ENCODE peak calls at places on chromosomes 5 and 9, in six cellular contexts. K, Q, L, B, S and A are unnamed samples.

GRCh38 chr9:79883073-79883645 is 311.4 kb downstream of the TLE4 start:
- DNase-seq in K (no peak), B (no peak), S (no peak), Q (no peak), L (no peak), A (no peak)

GRCh38 chr5:118937393-118938061 is 50.8 kb downstream of the DTWD2 start:
- DNase-seq in Q (peak; percentile 43), S (no peak), L (no peak), B (peak; percentile 5), K (no peak), A (no peak)

GRCh38 chr9:100595391-100596199 is 17.7 kb downstream of the CAVIN4 start:
- DNase-seq in L (no peak), Q (peak; percentile 39), K (peak; percentile 74), B (no peak), S (no peak), A (no peak)

GRCh38 chr5:91443761-91444467 is 60.8 kb upstream of the ARRDC3 start:
- DNase-seq in B (no peak), K (no peak), L (no peak), Q (no peak), S (no peak), A (no peak)

GRCh38 chr9:77978086-77978781 is 53.4 kb downstream of the GNAQ start:
- DNase-seq in L (no peak), K (peak; percentile 34), S (no peak), B (no peak), Q (no peak), A (no peak)

GRCh38 chr5:173825215-173825865 is 62.8 kb upstream of the CPEB4 start:
- DNase-seq in Q (peak; percentile 31), L (no peak), K (peak; percentile 42), B (no peak), S (no peak), A (no peak)

GRCh38 chr5:109994135-109994534 is 304.4 kb downstream of the MAN2A1 start:
- DNase-seq in L (no peak), K (no peak), Q (no peak), B (no peak), S (no peak), A (no peak)

GRCh38 chr9:2021731-2022130 is 6.6 kb downstream of the SMARCA2 start:
- DNase-seq in K (no peak), B (no peak), S (no peak), Q (no peak), L (no peak), A (no peak)

GRCh38 chr9:91711755-91712591 is 238.1 kb downstream of the ROR2 start:
- DNase-seq in Q (no peak), K (peak; percentile 13), S (peak; percentile 70), B (peak; percentile 86), L (no peak), A (peak; percentile 70)

GRCh38 chr5:45454114-45454513 is 242.1 kb downstream of the HCN1 start:
- DNase-seq in K (no peak), Q (no peak), S (no peak), L (no peak), B (no peak), A (no peak)

GRCh38 chr9:100575765-100576368 is 2.0 kb upstream of the CAVIN4 start:
- DNase-seq in S (no peak), K (no peak), Q (no peak), B (no peak), L (no peak), A (no peak)

GRCh38 chr5:177256296-177256695 is 47.2 kb downstream of the RAB24 start:
- DNase-seq in Q (no peak), S (no peak), K (no peak), L (no peak), B (no peak), A (no peak)

GRCh38 chr9:123176230-123176629 is 92.2 kb downstream of the STRBP start:
- DNase-seq in L (no peak), S (no peak), K (no peak), B (peak; percentile 12), Q (no peak), A (no peak)

GRCh38 chr9:95876595-95876994 is 1.1 kb downstream of the ERCC6L2 start:
- DNase-seq in Q (peak; percentile 12), K (peak; percentile 45), L (no peak), S (no peak), B (no peak), A (no peak)

GRCh38 chr9:818958-819357 is 22.5 kb upstream of the DMRT1 start:
- DNase-seq in B (no peak), S (no peak), Q (no peak), L (no peak), K (no peak), A (no peak)

GRCh38 chr5:67639311-67639710 is 442.7 kb upstream of the CD180 start:
- DNase-seq in K (no peak), B (no peak), S (no peak), L (no peak), Q (no peak), A (no peak)

GRCh38 chr9:12775373-12775962 is 648 bp downstream of the LURAP1L start:
- DNase-seq in B (no peak), L (no peak), S (no peak), K (no peak), Q (no peak), A (no peak)

GRCh38 chr5:151213803-151214613 is 9.9 kb downstream of the CCDC69 start:
- DNase-seq in K (peak; percentile 95), S (peak; percentile 66), B (peak; percentile 93), Q (peak; percentile 45), L (no peak), A (peak; percentile 87)

GRCh38 chr5:66348387-66349125 is 204.5 kb downstream of the SREK1 start:
- DNase-seq in L (no peak), S (no peak), Q (no peak), B (no peak), K (no peak), A (no peak)

DNA sequence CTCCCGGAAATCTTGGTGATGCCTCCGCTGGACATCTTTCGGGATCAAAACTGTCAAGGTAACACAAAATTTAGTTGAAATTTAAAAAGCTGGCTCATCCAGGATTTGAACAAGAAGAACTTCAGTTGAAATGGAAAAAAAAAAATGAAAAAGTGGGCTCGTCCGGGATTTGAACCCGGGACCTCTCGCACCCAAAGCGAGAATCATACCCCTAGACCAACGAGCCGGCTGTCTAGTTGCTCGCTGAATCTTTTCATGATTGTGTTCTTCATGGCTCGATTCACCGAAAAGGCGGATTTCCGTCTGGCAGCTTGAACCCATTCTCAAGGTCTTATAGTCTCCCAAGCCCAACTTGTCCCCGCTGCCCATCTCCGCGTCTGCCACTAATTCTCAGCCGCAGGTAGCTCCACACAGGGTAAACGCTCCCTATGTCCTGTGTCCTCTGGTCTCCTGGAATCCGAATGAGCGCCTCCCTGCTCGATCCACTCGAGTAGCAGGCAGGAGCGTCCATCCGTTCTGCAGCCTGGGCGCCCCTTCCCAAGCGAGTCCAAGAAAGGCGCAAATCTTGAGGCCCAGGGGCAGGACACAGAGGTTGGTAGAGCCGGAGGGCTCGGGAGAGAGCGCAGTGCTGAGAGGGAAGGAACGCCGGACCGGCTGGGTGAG is 16.2 kb downstream of the TRIM7 start:
- DNase-seq in K (peak; percentile 84), Q (peak; percentile 57), B (peak; percentile 85), S (no peak), L (no peak), A (no peak)
- TF ChIP-seq POLR2A in K (peak; percentile 25), Q (no peak), B (no peak), S (no peak), L (no peak), A (no peak)

DNA sequence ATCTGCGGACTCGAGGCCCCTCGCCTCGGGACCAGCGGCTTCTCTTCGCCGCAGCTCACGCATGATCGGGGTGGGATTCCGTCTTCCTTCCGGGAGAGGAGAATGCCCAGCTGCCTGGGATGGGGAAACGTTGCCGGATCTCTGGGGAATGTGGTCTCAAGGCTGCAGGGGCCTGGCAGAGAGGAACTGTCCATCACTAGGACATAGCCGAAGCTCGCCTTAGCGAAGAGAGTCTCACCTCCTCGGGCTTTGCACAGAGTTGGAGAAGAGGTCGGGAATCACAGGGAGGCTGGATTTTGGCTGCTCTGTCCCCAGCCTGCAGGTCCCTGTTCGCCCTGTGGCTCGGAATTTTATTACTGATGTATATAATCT is 1.4 kb downstream of the RAI14 start:
- DNase-seq in L (no peak), S (no peak), B (no peak), K (no peak), Q (peak; percentile 16), A (no peak)
- TF ChIP-seq TAF1 in L (no peak), S (no peak), B (no peak), K (no peak), Q (no peak), A (no peak)

GRCh38 chr9:4792572-4793411 is at the start of gene RCL1:
- DNase-seq in K (peak; percentile 94), Q (peak; percentile 88), L (peak; percentile 89), S (peak; percentile 93), B (peak; percentile 83), A (peak; percentile 92)
- TF ChIP-seq POLR2AphosphoS5 in K (no peak), Q (peak; percentile 71), L (peak; percentile 90), S (peak; percentile 79), B (peak; percentile 87), A (peak; percentile 81)

DNA sequence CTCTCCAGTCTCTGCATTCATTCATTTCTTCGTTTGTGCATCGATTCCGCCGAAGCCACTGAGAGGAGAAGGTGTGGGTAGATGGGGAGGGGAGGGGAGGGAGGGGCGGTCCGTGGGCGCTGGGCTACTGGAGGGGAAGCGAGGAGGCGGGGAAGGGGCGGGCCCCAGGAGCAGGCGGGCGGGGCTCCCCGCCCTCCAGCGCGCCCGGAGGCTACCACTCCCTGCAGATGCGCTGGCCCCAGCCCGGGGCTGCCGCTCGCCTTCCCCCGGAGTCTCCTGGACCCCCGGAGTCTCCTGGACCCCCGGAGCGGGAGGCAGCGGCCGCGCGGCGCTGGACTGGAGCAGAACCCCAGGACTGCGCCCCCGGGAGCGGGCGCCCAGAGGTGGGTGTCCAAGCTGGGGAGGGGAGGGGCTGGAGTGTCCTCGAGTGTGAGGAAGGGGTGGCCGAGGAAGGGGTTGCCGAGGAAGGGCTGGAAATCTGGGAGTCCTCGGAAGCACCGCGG is 159.4 kb downstream of the C9orf152 start:
- DNase-seq in K (peak; percentile 50), Q (no peak), S (peak; percentile 78), L (peak; percentile 49), B (peak; percentile 56), A (peak; percentile 82)
- TF ChIP-seq POLR2A in K (no peak), Q (no peak), S (peak; percentile 72), L (peak; percentile 24), B (peak; percentile 88), A (peak; percentile 85)

GRCh38 chr9:132804576-132805295 is 73.3 kb downstream of the AK8 start:
- DNase-seq in B (no peak), L (no peak), K (no peak), Q (no peak), S (no peak), A (no peak)
- TF ChIP-seq TAF1 in B (no peak), L (no peak), K (no peak), Q (no peak), S (no peak), A (no peak)

DNA sequence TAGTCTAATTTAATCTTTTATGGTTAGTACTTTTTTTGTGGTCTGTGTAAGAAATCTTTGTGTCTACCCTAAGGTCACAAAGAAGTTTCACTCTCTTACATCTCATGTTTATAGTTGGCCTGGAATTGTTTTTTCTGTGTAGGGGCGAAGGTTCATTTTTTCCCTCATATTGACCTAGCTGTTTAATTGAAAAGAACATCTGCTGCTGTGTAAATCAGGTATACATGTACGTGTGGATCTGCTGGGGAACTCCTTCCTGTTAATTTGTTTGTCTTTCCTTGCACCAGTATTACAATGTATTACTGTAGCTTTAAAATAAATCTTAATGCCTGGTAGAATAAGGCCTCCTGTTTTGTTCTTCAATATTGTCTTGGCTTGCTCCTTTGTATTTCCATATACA is 37.8 kb downstream of the EXOSC2 start:
- DNase-seq in B (no peak), L (no peak), Q (no peak), K (no peak), S (no peak), A (no peak)
- TF ChIP-seq POLR2AphosphoS5 in B (no peak), L (no peak), Q (no peak), K (no peak), S (no peak), A (no peak)